ENCODE peak calls at places on chromosome 18, in nine cellular contexts. One of them, this sample, is unnamed.

GRCh38 chr18:29083545-29083944 is 906.6 kb upstream of the CDH2 start:
- DNase-seq in EL: no peak
- DNase-seq in heart left ventricle: no peak
- DNase-seq in activated CD4-positive, alpha-beta T cell treated with anti-CD3 and anti-CD28 coated beads for 4 hours: no peak
- DNase-seq in RPMI8226: no peak
- DNase-seq in GM12864: no peak
- DNase-seq in T-cell: no peak
- DNase-seq in RPMI7951: peak
- DNase-seq in HFFc6: no peak
- DNase-seq in this sample: no peak

GRCh38 chr18:79203017-79203605 is 133.9 kb downstream of the ATP9B start:
- DNase-seq in RPMI8226: no peak
- DNase-seq in HFFc6: peak
- DNase-seq in T-cell: no peak
- DNase-seq in RPMI7951: peak
- DNase-seq in activated CD4-positive, alpha-beta T cell treated with anti-CD3 and anti-CD28 coated beads for 4 hours: peak
- DNase-seq in GM12864: no peak
- DNase-seq in heart left ventricle: no peak
- DNase-seq in EL: peak
- DNase-seq in this sample: no peak

GRCh38 chr18:23460285-23461273 is 7.5 kb downstream of the RIOK3 start:
- DNase-seq in T-cell: no peak
- DNase-seq in EL: no peak
- DNase-seq in RPMI8226: no peak
- DNase-seq in GM12864: no peak
- DNase-seq in HFFc6: no peak
- DNase-seq in RPMI7951: no peak
- DNase-seq in activated CD4-positive, alpha-beta T cell treated with anti-CD3 and anti-CD28 coated beads for 4 hours: no peak
- DNase-seq in heart left ventricle: no peak
- DNase-seq in this sample: no peak

GRCh38 chr18:49023281-49023937 is 72.6 kb upstream of the SMAD7 start:
- DNase-seq in HFFc6: no peak
- DNase-seq in GM12864: no peak
- DNase-seq in T-cell: no peak
- DNase-seq in heart left ventricle: no peak
- DNase-seq in RPMI7951: no peak
- DNase-seq in RPMI8226: no peak
- DNase-seq in activated CD4-positive, alpha-beta T cell treated with anti-CD3 and anti-CD28 coated beads for 4 hours: no peak
- DNase-seq in EL: no peak
- DNase-seq in this sample: no peak

GRCh38 chr18:33839452-33840225 is 261.6 kb downstream of the ASXL3 start:
- DNase-seq in GM12864: peak
- DNase-seq in RPMI7951: peak
- DNase-seq in HFFc6: no peak
- DNase-seq in heart left ventricle: peak
- DNase-seq in T-cell: no peak
- DNase-seq in EL: no peak
- DNase-seq in activated CD4-positive, alpha-beta T cell treated with anti-CD3 and anti-CD28 coated beads for 4 hours: no peak
- DNase-seq in RPMI8226: peak
- DNase-seq in this sample: no peak

GRCh38 chr18:23504720-23505119 is 1.4 kb downstream of the RMC1 start:
- DNase-seq in heart left ventricle: no peak
- DNase-seq in GM12864: no peak
- DNase-seq in HFFc6: no peak
- DNase-seq in EL: no peak
- DNase-seq in RPMI7951: no peak
- DNase-seq in activated CD4-positive, alpha-beta T cell treated with anti-CD3 and anti-CD28 coated beads for 4 hours: no peak
- DNase-seq in RPMI8226: no peak
- DNase-seq in T-cell: no peak
- DNase-seq in this sample: peak

GRCh38 chr18:77106331-77106730 is 26.3 kb downstream of the MBP start:
- DNase-seq in GM12864: no peak
- DNase-seq in RPMI7951: no peak
- DNase-seq in EL: no peak
- DNase-seq in RPMI8226: no peak
- DNase-seq in HFFc6: no peak
- DNase-seq in heart left ventricle: no peak
- DNase-seq in activated CD4-positive, alpha-beta T cell treated with anti-CD3 and anti-CD28 coated beads for 4 hours: peak
- DNase-seq in T-cell: peak
- DNase-seq in this sample: no peak

GRCh38 chr18:64134044-64134757 is 14.7 kb downstream of the LINC00305 start:
- DNase-seq in HFFc6: no peak
- DNase-seq in EL: peak
- DNase-seq in T-cell: no peak
- DNase-seq in GM12864: no peak
- DNase-seq in RPMI7951: no peak
- DNase-seq in activated CD4-positive, alpha-beta T cell treated with anti-CD3 and anti-CD28 coated beads for 4 hours: no peak
- DNase-seq in heart left ventricle: no peak
- DNase-seq in RPMI8226: no peak
- DNase-seq in this sample: no peak

GRCh38 chr18:48941672-48942071 is 9.1 kb downstream of the SMAD7 start:
- DNase-seq in heart left ventricle: peak
- DNase-seq in HFFc6: no peak
- DNase-seq in EL: no peak
- DNase-seq in GM12864: no peak
- DNase-seq in activated CD4-positive, alpha-beta T cell treated with anti-CD3 and anti-CD28 coated beads for 4 hours: no peak
- DNase-seq in T-cell: no peak
- DNase-seq in RPMI8226: no peak
- DNase-seq in RPMI7951: no peak
- DNase-seq in this sample: no peak

GRCh38 chr18:24514439-24514838 is 54.0 kb downstream of the HRH4 start:
- DNase-seq in heart left ventricle: no peak
- DNase-seq in RPMI8226: peak
- DNase-seq in GM12864: peak
- DNase-seq in RPMI7951: peak
- DNase-seq in HFFc6: peak
- DNase-seq in T-cell: no peak
- DNase-seq in EL: peak
- DNase-seq in activated CD4-positive, alpha-beta T cell treated with anti-CD3 and anti-CD28 coated beads for 4 hours: no peak
- DNase-seq in this sample: no peak

GRCh38 chr18:50870138-50870845 is 8.6 kb upstream of the ME2 start:
- DNase-seq in heart left ventricle: no peak
- DNase-seq in GM12864: no peak
- DNase-seq in RPMI8226: no peak
- DNase-seq in activated CD4-positive, alpha-beta T cell treated with anti-CD3 and anti-CD28 coated beads for 4 hours: no peak
- DNase-seq in EL: peak
- DNase-seq in RPMI7951: peak
- DNase-seq in T-cell: no peak
- DNase-seq in HFFc6: peak
- DNase-seq in this sample: no peak

GRCh38 chr18:63293930-63294329 is 25.6 kb downstream of the BCL2 start:
- DNase-seq in HFFc6: no peak
- DNase-seq in RPMI8226: no peak
- DNase-seq in T-cell: no peak
- DNase-seq in RPMI7951: no peak
- DNase-seq in EL: no peak
- DNase-seq in GM12864: no peak
- DNase-seq in heart left ventricle: no peak
- DNase-seq in activated CD4-positive, alpha-beta T cell treated with anti-CD3 and anti-CD28 coated beads for 4 hours: no peak
- DNase-seq in this sample: no peak

GRCh38 chr18:39724652-39725051 is 2159.1 kb upstream of the CELF4 start:
- DNase-seq in GM12864: no peak
- DNase-seq in EL: no peak
- DNase-seq in activated CD4-positive, alpha-beta T cell treated with anti-CD3 and anti-CD28 coated beads for 4 hours: no peak
- DNase-seq in RPMI8226: no peak
- DNase-seq in HFFc6: no peak
- DNase-seq in RPMI7951: no peak
- DNase-seq in T-cell: no peak
- DNase-seq in heart left ventricle: no peak
- DNase-seq in this sample: no peak

GRCh38 chr18:32300914-32301313 is 111.1 kb downstream of the MEP1B start:
- DNase-seq in T-cell: no peak
- DNase-seq in heart left ventricle: no peak
- DNase-seq in HFFc6: peak
- DNase-seq in RPMI7951: no peak
- DNase-seq in RPMI8226: no peak
- DNase-seq in GM12864: no peak
- DNase-seq in activated CD4-positive, alpha-beta T cell treated with anti-CD3 and anti-CD28 coated beads for 4 hours: no peak
- DNase-seq in EL: no peak
- DNase-seq in this sample: no peak

GRCh38 chr18:57910817-57911216 is 107.7 kb upstream of the ATP8B1 start:
- DNase-seq in HFFc6: no peak
- DNase-seq in RPMI7951: no peak
- DNase-seq in T-cell: no peak
- DNase-seq in activated CD4-positive, alpha-beta T cell treated with anti-CD3 and anti-CD28 coated beads for 4 hours: no peak
- DNase-seq in RPMI8226: peak
- DNase-seq in heart left ventricle: no peak
- DNase-seq in GM12864: no peak
- DNase-seq in EL: no peak
- DNase-seq in this sample: no peak

GRCh38 chr18:44178476-44178875 is 502.2 kb upstream of the SETBP1 start:
- DNase-seq in RPMI7951: no peak
- DNase-seq in activated CD4-positive, alpha-beta T cell treated with anti-CD3 and anti-CD28 coated beads for 4 hours: no peak
- DNase-seq in heart left ventricle: peak
- DNase-seq in T-cell: no peak
- DNase-seq in HFFc6: no peak
- DNase-seq in RPMI8226: no peak
- DNase-seq in EL: no peak
- DNase-seq in GM12864: no peak
- DNase-seq in this sample: no peak

GRCh38 chr18:69948919-69949537 is 1.4 kb upstream of the CD226 start:
- DNase-seq in HFFc6: no peak
- DNase-seq in heart left ventricle: peak
- DNase-seq in T-cell: no peak
- DNase-seq in EL: peak
- DNase-seq in GM12864: peak
- DNase-seq in RPMI8226: peak
- DNase-seq in RPMI7951: peak
- DNase-seq in activated CD4-positive, alpha-beta T cell treated with anti-CD3 and anti-CD28 coated beads for 4 hours: no peak
- DNase-seq in this sample: peak

GRCh38 chr18:44507729-44508325 is 172.9 kb upstream of the SETBP1 start:
- DNase-seq in GM12864: no peak
- DNase-seq in heart left ventricle: peak
- DNase-seq in activated CD4-positive, alpha-beta T cell treated with anti-CD3 and anti-CD28 coated beads for 4 hours: no peak
- DNase-seq in EL: no peak
- DNase-seq in RPMI7951: no peak
- DNase-seq in RPMI8226: no peak
- DNase-seq in HFFc6: no peak
- DNase-seq in T-cell: peak
- DNase-seq in this sample: peak

GRCh38 chr18:5527603-5528002 is 16.2 kb downstream of the EPB41L3 start:
- DNase-seq in RPMI8226: no peak
- DNase-seq in HFFc6: peak
- DNase-seq in RPMI7951: peak
- DNase-seq in GM12864: no peak
- DNase-seq in heart left ventricle: peak
- DNase-seq in EL: no peak
- DNase-seq in T-cell: no peak
- DNase-seq in activated CD4-positive, alpha-beta T cell treated with anti-CD3 and anti-CD28 coated beads for 4 hours: no peak
- DNase-seq in this sample: no peak

GRCh38 chr18:10296491-10296890 is 157.9 kb upstream of the APCDD1 start:
- DNase-seq in activated CD4-positive, alpha-beta T cell treated with anti-CD3 and anti-CD28 coated beads for 4 hours: no peak
- DNase-seq in HFFc6: no peak
- DNase-seq in T-cell: no peak
- DNase-seq in GM12864: no peak
- DNase-seq in RPMI8226: no peak
- DNase-seq in RPMI7951: no peak
- DNase-seq in heart left ventricle: no peak
- DNase-seq in EL: no peak
- DNase-seq in this sample: no peak

GRCh38 chr18:9614401-9615279 is at the start of gene PPP4R1:
- DNase-seq in RPMI7951: peak
- DNase-seq in activated CD4-positive, alpha-beta T cell treated with anti-CD3 and anti-CD28 coated beads for 4 hours: peak
- DNase-seq in GM12864: no peak
- DNase-seq in EL: peak
- DNase-seq in T-cell: peak
- DNase-seq in RPMI8226: peak
- DNase-seq in HFFc6: peak
- DNase-seq in heart left ventricle: peak
- DNase-seq in this sample: no peak

GRCh38 chr18:9429662-9429993 is 45.7 kb upstream of the RALBP1 start:
- DNase-seq in activated CD4-positive, alpha-beta T cell treated with anti-CD3 and anti-CD28 coated beads for 4 hours: no peak
- DNase-seq in RPMI8226: no peak
- DNase-seq in RPMI7951: no peak
- DNase-seq in GM12864: no peak
- DNase-seq in T-cell: no peak
- DNase-seq in EL: no peak
- DNase-seq in HFFc6: peak
- DNase-seq in heart left ventricle: no peak
- DNase-seq in this sample: no peak

GRCh38 chr18:26515643-26516495 is 32.5 kb downstream of the KCTD1 start:
- DNase-seq in T-cell: no peak
- DNase-seq in heart left ventricle: no peak
- DNase-seq in GM12864: no peak
- DNase-seq in RPMI7951: no peak
- DNase-seq in RPMI8226: no peak
- DNase-seq in EL: no peak
- DNase-seq in HFFc6: no peak
- DNase-seq in activated CD4-positive, alpha-beta T cell treated with anti-CD3 and anti-CD28 coated beads for 4 hours: no peak
- DNase-seq in this sample: no peak

GRCh38 chr18:80200171-80200931 is 47.0 kb downstream of the PARD6G start:
- DNase-seq in RPMI7951: peak
- DNase-seq in GM12864: no peak
- DNase-seq in HFFc6: no peak
- DNase-seq in heart left ventricle: no peak
- DNase-seq in activated CD4-positive, alpha-beta T cell treated with anti-CD3 and anti-CD28 coated beads for 4 hours: no peak
- DNase-seq in T-cell: no peak
- DNase-seq in RPMI8226: peak
- DNase-seq in EL: no peak
- DNase-seq in this sample: no peak

GRCh38 chr18:55763298-55763697 is 175.3 kb upstream of the TCF4 start:
- DNase-seq in heart left ventricle: no peak
- DNase-seq in RPMI8226: no peak
- DNase-seq in activated CD4-positive, alpha-beta T cell treated with anti-CD3 and anti-CD28 coated beads for 4 hours: no peak
- DNase-seq in RPMI7951: peak
- DNase-seq in T-cell: no peak
- DNase-seq in HFFc6: peak
- DNase-seq in EL: peak
- DNase-seq in GM12864: no peak
- DNase-seq in this sample: no peak

GRCh38 chr18:8856769-8857393 is 151.5 kb downstream of the MTCL1 start:
- DNase-seq in HFFc6: no peak
- DNase-seq in heart left ventricle: no peak
- DNase-seq in activated CD4-positive, alpha-beta T cell treated with anti-CD3 and anti-CD28 coated beads for 4 hours: no peak
- DNase-seq in RPMI7951: no peak
- DNase-seq in EL: no peak
- DNase-seq in RPMI8226: no peak
- DNase-seq in T-cell: no peak
- DNase-seq in GM12864: no peak
- DNase-seq in this sample: no peak

GRCh38 chr18:23587220-23587642 is 925 bp upstream of the NPC1 start:
- DNase-seq in HFFc6: no peak
- DNase-seq in GM12864: no peak
- DNase-seq in EL: peak
- DNase-seq in T-cell: no peak
- DNase-seq in RPMI7951: no peak
- DNase-seq in activated CD4-positive, alpha-beta T cell treated with anti-CD3 and anti-CD28 coated beads for 4 hours: no peak
- DNase-seq in heart left ventricle: no peak
- DNase-seq in RPMI8226: peak
- DNase-seq in this sample: no peak

GRCh38 chr18:9866627-9867453 is 18.9 kb upstream of the TXNDC2 start:
- DNase-seq in GM12864: no peak
- DNase-seq in RPMI8226: no peak
- DNase-seq in RPMI7951: no peak
- DNase-seq in EL: no peak
- DNase-seq in T-cell: no peak
- DNase-seq in activated CD4-positive, alpha-beta T cell treated with anti-CD3 and anti-CD28 coated beads for 4 hours: no peak
- DNase-seq in heart left ventricle: no peak
- DNase-seq in HFFc6: no peak
- DNase-seq in this sample: no peak

GRCh38 chr18:46099463-46099862 is 1.4 kb upstream of the ATP5F1A start:
- DNase-seq in activated CD4-positive, alpha-beta T cell treated with anti-CD3 and anti-CD28 coated beads for 4 hours: no peak
- DNase-seq in GM12864: no peak
- DNase-seq in RPMI7951: no peak
- DNase-seq in RPMI8226: no peak
- DNase-seq in EL: no peak
- DNase-seq in HFFc6: no peak
- DNase-seq in heart left ventricle: no peak
- DNase-seq in T-cell: no peak
- DNase-seq in this sample: no peak

GRCh38 chr18:22293417-22293816 is 124.0 kb downstream of the GATA6 start:
- DNase-seq in RPMI7951: no peak
- DNase-seq in RPMI8226: no peak
- DNase-seq in GM12864: no peak
- DNase-seq in heart left ventricle: no peak
- DNase-seq in HFFc6: no peak
- DNase-seq in T-cell: no peak
- DNase-seq in EL: peak
- DNase-seq in activated CD4-positive, alpha-beta T cell treated with anti-CD3 and anti-CD28 coated beads for 4 hours: no peak
- DNase-seq in this sample: no peak

GRCh38 chr18:79405019-79405780 is 9.5 kb downstream of the NFATC1 start:
- DNase-seq in EL: no peak
- DNase-seq in T-cell: no peak
- DNase-seq in RPMI7951: no peak
- DNase-seq in GM12864: no peak
- DNase-seq in activated CD4-positive, alpha-beta T cell treated with anti-CD3 and anti-CD28 coated beads for 4 hours: peak
- DNase-seq in heart left ventricle: no peak
- DNase-seq in HFFc6: no peak
- DNase-seq in RPMI8226: no peak
- DNase-seq in this sample: no peak

This sample was measured in GM12878.